ENCODE peak calls at places on chromosomes 5 and 9, in nine cellular contexts. E is fibroblast of lung, H is trophoblast cell, X is astrocyte, D is IMR-90, N is GM23248, I is endothelial cell of umbilical vein, S is neuronal stem cell, P is hepatocyte. B is an unnamed sample. For H3K36me3, the result is how much of the 10 kb centered on the place peaks cover.

GRCh38 chr5:1570975-1571374 is 47.2 kb upstream of the LPCAT1 start:
- DNase-seq in E (no peak), H (no peak), X (no peak), D (no peak), N (no peak), I (no peak), S (no peak), P (no peak), B (peak)

GRCh38 chr5:126339215-126339805 is 83.9 kb upstream of the GRAMD2B start:
- DNase-seq in E (peak), H (peak), X (peak), D (peak), N (peak), I (peak), S (peak), P (peak), B (peak)

GRCh38 chr9:114364528-114365041 is 23.2 kb downstream of the AKNA start:
- DNase-seq in E (no peak), H (peak), X (no peak), D (no peak), N (peak), I (no peak), S (no peak), P (no peak), B (peak)

GRCh38 chr5:62144395-62145022 is 161.5 kb upstream of the KIF2A start:
- DNase-seq in E (no peak), H (no peak), X (peak), D (no peak), N (peak), I (peak), S (no peak), P (no peak), B (peak)

GRCh38 chr5:38379360-38379827 is 121.0 kb downstream of the EGFLAM start:
- DNase-seq in E (no peak), H (no peak), X (no peak), D (no peak), N (no peak), I (no peak), S (peak), P (no peak), B (no peak)

GRCh38 chr9:115877852-115878450 is 275.6 kb upstream of the PAPPA start:
- DNase-seq in E (no peak), H (no peak), X (no peak), D (no peak), N (no peak), I (no peak), S (no peak), P (no peak), B (no peak)

GRCh38 chr9:89096807-89097206 is 81.8 kb downstream of the SHC3 start:
- DNase-seq in E (no peak), H (no peak), X (no peak), D (no peak), N (no peak), I (no peak), S (no peak), P (no peak), B (no peak)

GRCh38 chr9:761793-762190 is 79.7 kb upstream of the DMRT1 start:
- DNase-seq in E (no peak), H (no peak), X (no peak), D (no peak), N (no peak), I (no peak), S (no peak), P (no peak), B (no peak)

GRCh38 chr5:137075163-137075970 is 423.8 kb downstream of the SPOCK1 start:
- DNase-seq in E (no peak), H (peak), X (no peak), D (peak), N (peak), I (peak), S (peak), P (peak), B (peak)

GRCh38 chr9:76911971-76912370 is 6.1 kb upstream of the PRUNE2 start:
- DNase-seq in E (no peak), H (no peak), X (no peak), D (no peak), N (no peak), I (no peak), S (no peak), P (no peak), B (peak)

GRCh38 chr9:137128158-137129088 is 10.5 kb upstream of the GRIN1 start:
- DNase-seq in E (no peak), H (no peak), X (no peak), D (no peak), N (no peak), I (no peak), S (no peak), P (no peak), B (no peak)

GRCh38 chr5:142611154-142611553 is 74.7 kb downstream of the FGF1 start:
- DNase-seq in E (peak), H (peak), X (peak), D (peak), N (peak), I (peak), S (peak), P (peak), B (peak)

GRCh38 chr9:110340306-110340705 is 2.6 kb upstream of the TXNDC8 start:
- DNase-seq in E (peak), H (no peak), X (peak), D (no peak), N (peak), I (no peak), S (no peak), P (no peak), B (peak)

GRCh38 chr5:132019337-132019736 is 7.9 kb upstream of the ACSL6 start:
- DNase-seq in E (no peak), H (no peak), X (no peak), D (no peak), N (no peak), I (no peak), S (no peak), P (no peak), B (no peak)

GRCh38 chr9:135982499-135983264 is 21.5 kb upstream of the UBAC1 start:
- DNase-seq in E (no peak), H (no peak), X (no peak), D (no peak), N (no peak), I (no peak), S (no peak), P (no peak), B (no peak)

GRCh38 chr9:135986605-135987004 is 25.4 kb upstream of the UBAC1 start:
- DNase-seq in E (no peak), H (no peak), X (no peak), D (no peak), N (no peak), I (no peak), S (no peak), P (no peak), B (no peak)

GRCh38 chr9:135985459-135985774 is 24.2 kb upstream of the UBAC1 start:
- DNase-seq in E (no peak), H (no peak), X (no peak), D (no peak), N (no peak), I (no peak), S (no peak), P (no peak), B (no peak)

GRCh38 chr9:135985889-135986288 is 24.7 kb upstream of the UBAC1 start:
- DNase-seq in E (no peak), H (no peak), X (no peak), D (no peak), N (no peak), I (no peak), S (no peak), P (no peak), B (no peak)

GRCh38 chr9:135983745-135984710 is 22.9 kb upstream of the UBAC1 start:
- DNase-seq in E (no peak), H (no peak), X (no peak), D (no peak), N (no peak), I (no peak), S (no peak), P (no peak), B (peak)
- H3K27ac ChIP-seq in E (no peak), H (no peak), X (no peak), D (no peak), N (no peak), I (no peak), S (no peak), P (no peak), B (no peak)

GRCh38 chr9:122808141-122808540 is 8.2 kb downstream of the OR1K1 start:
- DNase-seq in E (no peak), H (no peak), X (no peak), D (no peak), N (no peak), I (no peak), S (no peak), P (no peak), B (no peak)
- H2AFZ ChIP-seq in E (no peak), H (no peak), X (no peak), D (no peak), N (no peak), I (no peak), S (no peak), P (no peak), B (no peak)

GRCh38 chr5:181236471-181236870 is 7.2 kb downstream of the RACK1 start:
- DNase-seq in E (no peak), H (no peak), X (no peak), D (no peak), N (no peak), I (no peak), S (no peak), P (no peak), B (no peak)
- H3K36me3 ChIP-seq in E (under half), H (half or more), X (half or more), D (half or more), N (half or more), I (half or more), S (half or more), P (under half), B (half or more)

DNA sequence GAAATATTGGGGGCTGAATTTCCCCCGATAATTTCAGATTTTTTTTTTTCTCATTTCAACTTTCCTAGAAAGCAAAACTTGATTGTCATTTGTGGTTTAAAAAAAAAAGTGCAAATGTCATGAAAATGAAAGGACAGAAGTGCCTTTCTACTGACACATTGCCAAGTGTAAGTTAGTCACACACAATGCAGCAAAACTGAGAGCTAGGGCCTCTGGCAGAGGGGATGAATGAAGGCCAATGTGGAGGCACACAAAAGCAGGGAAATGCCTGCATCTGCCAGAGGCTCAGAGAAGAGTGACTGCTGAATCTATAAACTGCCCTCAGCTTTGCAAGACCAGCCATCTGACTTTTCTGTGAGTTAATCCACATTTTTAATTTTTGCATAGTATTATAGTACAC is 6.8 kb upstream of the IFNA5 start:
- DNase-seq in E (no peak), H (no peak), X (no peak), D (no peak), N (no peak), I (no peak), S (no peak), P (no peak), B (no peak)
- H3K27ac ChIP-seq in E (no peak), H (no peak), X (no peak), D (no peak), N (no peak), I (no peak), S (no peak), P (no peak), B (no peak)

GRCh38 chr5:9787813-9788600 is 157.9 kb upstream of the TAS2R1 start:
- DNase-seq in E (no peak), H (no peak), X (no peak), D (no peak), N (no peak), I (no peak), S (no peak), P (no peak), B (no peak)
- H2AFZ ChIP-seq in E (no peak), H (no peak), X (no peak), D (no peak), N (no peak), I (no peak), S (no peak), P (no peak), B (no peak)

GRCh38 chr9:109039539-109039938 is 26.2 kb upstream of the CTNNAL1 start:
- DNase-seq in E (no peak), H (no peak), X (no peak), D (no peak), N (no peak), I (peak), S (no peak), P (no peak), B (no peak)

GRCh38 chr9:109036744-109037680 is 23.7 kb upstream of the CTNNAL1 start:
- DNase-seq in E (peak), H (no peak), X (peak), D (no peak), N (no peak), I (peak), S (no peak), P (no peak), B (no peak)

GRCh38 chr9:109040571-109040970 is 27.3 kb upstream of the CTNNAL1 start:
- DNase-seq in E (no peak), H (no peak), X (no peak), D (no peak), N (no peak), I (no peak), S (no peak), P (no peak), B (no peak)

GRCh38 chr9:109035684-109036423 is 22.6 kb upstream of the CTNNAL1 start:
- DNase-seq in E (peak), H (peak), X (peak), D (peak), N (peak), I (peak), S (no peak), P (no peak), B (peak)

DNA sequence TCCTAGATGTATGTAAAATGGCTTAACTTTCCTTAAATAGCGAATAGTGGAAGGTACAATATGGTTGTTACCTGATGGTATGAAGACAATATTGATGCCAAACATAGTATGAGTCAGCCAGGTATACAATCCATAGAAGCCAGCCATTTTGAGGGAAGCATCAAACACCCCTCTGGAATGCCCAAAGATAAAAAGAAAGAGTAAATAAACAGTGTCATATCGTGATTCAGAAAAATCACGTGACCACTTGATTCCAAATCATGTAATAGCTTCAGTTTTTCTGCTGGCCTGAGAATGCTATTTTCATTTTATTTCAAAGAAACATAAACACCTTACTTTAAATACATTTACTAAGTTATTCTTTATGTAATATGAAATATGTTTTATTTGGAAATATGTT is 24.6 kb upstream of the CTNNAL1 start:
- DNase-seq in E (no peak), H (no peak), X (no peak), D (no peak), N (no peak), I (no peak), S (no peak), P (no peak), B (peak)
- H3K36me3 ChIP-seq in E (under half), H (under half), X (under half), D (under half), N (under half), I (under half), S (half or more), P (under half), B (under half)

GRCh38 chr5:72308853-72309191 is 11.2 kb downstream of the MRPS27 start:
- DNase-seq in E (no peak), H (no peak), X (no peak), D (no peak), N (no peak), I (no peak), S (no peak), P (no peak), B (no peak)

GRCh38 chr5:72302171-72302570 is 17.9 kb downstream of the MRPS27 start:
- DNase-seq in E (no peak), H (no peak), X (no peak), D (no peak), N (no peak), I (no peak), S (peak), P (no peak), B (no peak)

GRCh38 chr5:72307968-72308852 is 11.8 kb downstream of the MRPS27 start:
- DNase-seq in E (peak), H (peak), X (peak), D (peak), N (peak), I (peak), S (peak), P (peak), B (peak)

GRCh38 chr5:72307573-72307967 is 12.5 kb downstream of the MRPS27 start:
- DNase-seq in E (no peak), H (no peak), X (no peak), D (no peak), N (no peak), I (no peak), S (no peak), P (no peak), B (no peak)

GRCh38 chr5:72305194-72306142 is 14.6 kb downstream of the MRPS27 start:
- DNase-seq in E (no peak), H (no peak), X (no peak), D (no peak), N (no peak), I (no peak), S (no peak), P (no peak), B (no peak)
- H3K27ac ChIP-seq in E (no peak), H (no peak), X (no peak), D (no peak), N (no peak), I (no peak), S (no peak), P (peak), B (no peak)

GRCh38 chr5:149349382-149349781 is 4.1 kb downstream of the GRPEL2 start:
- DNase-seq in E (no peak), H (no peak), X (no peak), D (no peak), N (no peak), I (no peak), S (no peak), P (no peak), B (no peak)

GRCh38 chr5:149345147-149345891 is at the start of gene GRPEL2:
- DNase-seq in E (peak), H (peak), X (peak), D (peak), N (peak), I (peak), S (peak), P (peak), B (peak)

GRCh38 chr5:149348463-149348862 is 3.2 kb downstream of the GRPEL2 start:
- DNase-seq in E (no peak), H (no peak), X (no peak), D (no peak), N (no peak), I (peak), S (no peak), P (no peak), B (no peak)

GRCh38 chr5:149341846-149342245 is 3.5 kb upstream of the GRPEL2 start:
- DNase-seq in E (no peak), H (no peak), X (no peak), D (no peak), N (no peak), I (no peak), S (no peak), P (peak), B (no peak)

GRCh38 chr5:149345892-149346222 is 558 bp downstream of the GRPEL2 start:
- DNase-seq in E (peak), H (peak), X (peak), D (peak), N (peak), I (no peak), S (no peak), P (peak), B (peak)
- H2AFZ ChIP-seq in E (peak), H (peak), X (peak), D (peak), N (peak), I (peak), S (peak), P (peak), B (peak)

DNA sequence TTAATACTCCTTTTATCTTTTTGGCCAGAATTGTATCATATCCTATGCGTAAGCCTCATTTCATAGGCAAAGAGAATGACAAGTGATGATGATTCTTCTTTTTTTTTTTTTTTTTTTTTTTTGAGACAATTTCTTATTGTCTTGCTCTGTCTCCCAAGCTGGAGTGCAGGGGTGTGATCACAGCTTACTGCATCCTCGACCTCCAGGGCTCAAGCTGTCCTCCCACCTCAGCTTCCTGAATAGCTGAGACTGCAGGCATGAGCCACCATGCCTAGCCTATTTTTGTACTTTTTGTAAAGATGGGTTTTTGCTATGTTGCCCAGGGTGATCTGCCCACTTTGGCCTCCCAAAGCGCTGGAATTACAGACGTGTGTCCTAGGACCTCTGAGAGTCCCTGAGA is 41.9 kb upstream of the C5orf24 start:
- DNase-seq in E (no peak), H (no peak), X (no peak), D (no peak), N (no peak), I (no peak), S (no peak), P (no peak), B (no peak)
- H3K36me3 ChIP-seq in E (under half), H (under half), X (under half), D (under half), N (under half), I (under half), S (half or more), P (under half), B (under half)

B was measured in PC-3.